ENCODE peak calls at places on chromosomes 13 and 19, in nine cellular contexts. P is HCT116, F is stomach, E is H1, Q is sigmoid colon, K is breast epithelium, V is SK-N-SH, Y is spleen, B is HL-60. H is an unnamed sample.

GRCh38 chr13:29511980-29512379 is 83.5 kb downstream of the SLC7A1 start:
- DNase-seq in P (no peak), F (no peak), E (no peak), Q (peak; percentile 87), K (no peak), V (no peak), Y (no peak), B (no peak), H (no peak)

GRCh38 chr19:14023404-14024235 is 4.3 kb upstream of the RLN3 start:
- DNase-seq in P (no peak), F (peak; percentile 58), E (peak; percentile 62), Q (no peak), K (no peak), V (peak; percentile 81), Y (peak; percentile 82), B (peak; percentile 83), H (no peak)

GRCh38 chr13:32587774-32588165 is 1.5 kb downstream of the PDS5B start:
- DNase-seq in P (no peak), F (no peak), E (no peak), Q (no peak), K (no peak), V (no peak), Y (no peak), B (peak; percentile 61), H (no peak)

GRCh38 chr13:51000576-51001260 is 91.1 kb downstream of the RNASEH2B start:
- DNase-seq in P (no peak), F (no peak), E (no peak), Q (peak; percentile 78), K (peak; percentile 67), V (no peak), Y (no peak), B (no peak), H (peak; percentile 80)

GRCh38 chr19:15680923-15681322 is 8.0 kb downstream of the CYP4F12 start:
- DNase-seq in P (no peak), F (no peak), E (no peak), Q (no peak), K (no peak), V (no peak), Y (no peak), B (no peak), H (no peak)

GRCh38 chr19:28020631-28021315 is 1192.2 kb downstream of the UQCRFS1 start:
- DNase-seq in P (no peak), F (no peak), E (no peak), Q (no peak), K (no peak), V (no peak), Y (no peak), B (no peak), H (no peak)

GRCh38 chr13:96696501-96696900 is 297.8 kb downstream of the OXGR1 start:
- DNase-seq in P (no peak), F (no peak), E (no peak), Q (no peak), K (no peak), V (no peak), Y (no peak), B (no peak), H (no peak)

GRCh38 chr13:111216166-111216960 is 101.3 kb downstream of the ARHGEF7 start:
- DNase-seq in P (no peak), F (peak; percentile 39), E (no peak), Q (no peak), K (no peak), V (peak; percentile 61), Y (no peak), B (peak; percentile 44), H (no peak)

GRCh38 chr19:17579523-17580244 is 24.2 kb downstream of the COLGALT1 start:
- DNase-seq in P (peak; percentile 90), F (no peak), E (peak; percentile 87), Q (no peak), K (no peak), V (peak; percentile 92), Y (peak; percentile 85), B (peak; percentile 36), H (no peak)

GRCh38 chr19:6424190-6424938 is at the start of gene KHSRP:
- DNase-seq in P (no peak), F (no peak), E (no peak), Q (peak; percentile 63), K (no peak), V (peak; percentile 98), Y (no peak), B (no peak), H (no peak)

GRCh38 chr19:48842744-48843162 is 6.5 kb upstream of the HSD17B14 start:
- DNase-seq in P (peak; percentile 46), F (no peak), E (no peak), Q (no peak), K (no peak), V (peak; percentile 80), Y (no peak), B (peak; percentile 33), H (peak; percentile 40)

GRCh38 chr19:48283908-48284307 is 14.0 kb downstream of the ZNF114 start:
- DNase-seq in P (no peak), F (no peak), E (no peak), Q (no peak), K (no peak), V (no peak), Y (no peak), B (no peak), H (no peak)

GRCh38 chr13:107234315-107234714 is 666.4 kb upstream of the ARGLU1 start:
- DNase-seq in P (no peak), F (no peak), E (no peak), Q (no peak), K (no peak), V (no peak), Y (no peak), B (no peak), H (no peak)

GRCh38 chr19:11269408-11269807 is 7.1 kb upstream of the DOCK6 start:
- DNase-seq in P (no peak), F (no peak), E (no peak), Q (no peak), K (no peak), V (no peak), Y (no peak), B (no peak), H (no peak)

GRCh38 chr13:113404723-113405471 is 41.0 kb upstream of the GRTP1 start:
- DNase-seq in P (no peak), F (no peak), E (no peak), Q (peak; percentile 53), K (no peak), V (no peak), Y (no peak), B (no peak), H (no peak)

GRCh38 chr19:31304877-31305312 is 44.3 kb downstream of the TSHZ3 start:
- DNase-seq in P (no peak), F (no peak), E (no peak), Q (peak; percentile 52), K (no peak), V (no peak), Y (no peak), B (peak; percentile 87), H (no peak)

DNA sequence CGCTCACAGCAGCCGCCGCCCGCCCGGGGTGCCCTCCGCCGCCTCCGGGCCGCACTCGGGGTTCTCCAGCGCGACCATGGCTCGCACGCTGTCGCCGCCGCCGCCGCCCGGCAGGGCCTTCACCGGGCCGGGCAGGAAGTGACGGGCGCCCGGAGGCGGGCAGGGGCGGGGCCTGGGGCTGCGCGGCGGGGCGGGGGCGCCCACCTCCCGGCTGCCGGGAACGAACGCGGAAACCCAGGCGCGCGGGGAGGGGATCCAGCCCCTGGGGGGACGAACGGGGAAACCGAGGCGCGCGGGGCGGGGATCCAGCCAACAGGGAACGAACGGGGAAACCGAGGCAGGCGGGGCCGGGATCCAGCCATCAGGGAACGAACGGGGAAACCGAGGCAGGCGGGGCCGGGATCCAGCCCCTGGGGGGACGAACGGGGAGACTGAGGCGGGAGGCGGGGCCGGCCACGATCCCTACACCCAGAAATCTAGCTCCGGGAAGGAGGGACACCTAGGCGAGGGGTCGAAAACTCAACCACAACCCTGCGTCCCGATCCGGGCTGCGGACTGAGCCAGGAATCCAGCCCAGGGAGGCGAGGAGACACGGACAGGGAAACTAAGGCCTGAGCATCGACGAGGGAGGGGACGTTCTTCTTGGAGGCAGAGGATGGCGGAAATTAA is at the start of gene R3HDM4:
- DNase-seq in P (no peak), F (peak; percentile 86), E (no peak), Q (peak; percentile 90), K (peak; percentile 76), V (peak; percentile 96), Y (peak; percentile 98), B (peak; percentile 60), H (peak; percentile 80)
- TF ChIP-seq POLR2AphosphoS5 in P (peak; percentile 72), F (peak; percentile 92), E (no peak), Q (peak; percentile 90), K (peak; percentile 72), V (peak; percentile 61), Y (peak; percentile 92), B (peak; percentile 46), H (no peak)

DNA sequence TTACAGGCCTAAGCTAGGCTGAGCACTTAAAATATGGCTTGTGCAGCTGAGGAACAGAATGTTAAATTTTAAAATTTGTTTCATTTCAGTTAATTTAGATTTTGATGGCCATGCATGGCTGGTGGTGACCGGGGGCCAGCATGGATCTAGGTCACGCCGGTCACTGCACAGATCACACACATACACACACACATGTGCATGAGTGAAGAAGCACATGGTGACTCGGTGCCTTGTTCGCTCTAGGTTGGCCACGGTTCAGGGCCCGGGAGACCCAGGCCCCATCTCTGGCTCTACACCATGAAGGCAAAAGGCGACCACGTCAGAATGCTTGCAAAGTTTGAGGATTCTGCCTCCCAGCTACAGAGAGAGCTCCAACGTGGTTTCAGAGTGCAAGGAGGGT is 28.0 kb downstream of the ZFR2 start:
- DNase-seq in P (no peak), F (no peak), E (no peak), Q (no peak), K (no peak), V (no peak), Y (no peak), B (no peak), H (no peak)
- H3K27me3 ChIP-seq in P (no peaks in the 10 kb centered on the region), F (peaks cover 10% of the 10 kb centered on the region), E (no peaks in the 10 kb centered on the region), Q (no peaks in the 10 kb centered on the region), K (peaks cover 5% of the 10 kb centered on the region), V (peaks cover 10% of the 10 kb centered on the region), Y (no peaks in the 10 kb centered on the region), B (no peaks in the 10 kb centered on the region), H (no peaks in the 10 kb centered on the region)

GRCh38 chr19:43532962-43533545 is at the start of gene ZNF575:
- DNase-seq in P (peak; percentile 87), F (peak; percentile 87), E (peak; percentile 90), Q (peak; percentile 94), K (peak; percentile 86), V (peak; percentile 93), Y (peak; percentile 97), B (peak; percentile 91), H (peak; percentile 81)
- TF ChIP-seq POLR2AphosphoS5 in P (no peak), F (peak; percentile 47), E (peak; percentile 26), Q (peak; percentile 68), K (peak; percentile 22), V (peak; percentile 57), Y (peak; percentile 79), B (peak; percentile 76), H (peak; percentile 71)

DNA sequence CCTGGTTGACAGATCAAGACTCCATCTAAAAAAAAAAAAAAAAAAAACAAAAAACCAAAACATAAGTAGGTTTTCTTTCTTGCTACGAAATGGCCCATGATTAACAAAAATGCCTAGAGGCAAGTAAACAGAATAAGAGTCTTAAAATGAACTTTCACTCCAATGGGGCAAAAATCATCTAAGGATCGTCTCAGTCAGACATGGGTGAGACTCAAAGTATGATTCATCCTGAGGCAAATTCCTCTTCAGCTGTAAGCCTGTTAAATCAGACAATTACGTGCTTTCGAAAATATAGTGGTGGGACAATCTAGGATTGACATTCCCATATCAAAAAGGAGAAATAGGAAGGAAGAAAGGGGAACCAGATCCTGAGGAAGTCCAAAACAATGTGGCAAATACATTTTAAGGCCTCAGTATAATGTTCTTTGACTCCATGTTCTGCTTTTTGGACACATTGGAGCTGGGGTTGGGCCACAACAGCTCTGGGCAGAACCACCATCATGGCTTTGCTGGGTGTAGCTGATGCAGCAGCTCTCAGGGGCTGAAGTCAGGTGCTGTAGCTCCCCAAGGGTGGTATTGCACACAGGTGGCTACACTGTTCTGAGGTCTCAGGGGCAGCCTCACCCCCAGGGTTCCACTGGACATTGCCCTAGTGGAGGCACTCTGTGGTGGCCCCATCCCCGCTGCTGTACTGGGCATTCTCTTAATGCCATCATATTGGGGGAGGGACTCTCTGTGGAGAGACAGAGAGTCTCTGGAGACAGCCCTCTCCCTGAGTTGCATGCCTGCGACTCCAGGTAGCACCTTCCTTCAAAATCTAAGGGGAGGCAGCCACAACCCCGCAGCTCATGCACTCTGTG is 5.8 kb upstream of the FPR3 start:
- DNase-seq in P (no peak), F (no peak), E (no peak), Q (no peak), K (no peak), V (no peak), Y (no peak), B (no peak), H (no peak)
- H3K27me3 ChIP-seq in P (no peaks in the 10 kb centered on the region), F (peaks cover 20% of the 10 kb centered on the region), E (no peaks in the 10 kb centered on the region), Q (no peaks in the 10 kb centered on the region), K (no peaks in the 10 kb centered on the region), V (no peaks in the 10 kb centered on the region), Y (no peaks in the 10 kb centered on the region), B (no peaks in the 10 kb centered on the region), H (no peaks in the 10 kb centered on the region)

H was measured in prostate gland.